ENCODE peak calls at places on chromosomes 11 and 22, in nine cellular contexts. D is tibial nerve, J is uterus, K is IMR-90, S is HepG2, O is GM12878, T is spleen, A is heart left ventricle, N is HCT116. I is an unnamed sample.

GRCh38 chr11:95698939-95699562 is 90.5 kb downstream of the FAM76B start:
- DNase-seq in D (no peak), J (no peak), K (peak; percentile 39), S (peak; percentile 14), O (no peak), T (no peak), A (no peak), N (no peak), I (no peak)

GRCh38 chr22:29213481-29213880 is 7.8 kb downstream of the EMID1 start:
- DNase-seq in D (no peak), J (no peak), K (no peak), S (no peak), O (no peak), T (no peak), A (no peak), N (no peak), I (no peak)

GRCh38 chr11:75654314-75654713 is 14.5 kb downstream of the MAP6 start:
- DNase-seq in D (no peak), J (no peak), K (peak; percentile 84), S (no peak), O (peak; percentile 63), T (no peak), A (no peak), N (no peak), I (no peak)

GRCh38 chr11:74927496-74927895 is 21.4 kb downstream of the XRRA1 start:
- DNase-seq in D (no peak), J (no peak), K (peak; percentile 63), S (no peak), O (no peak), T (no peak), A (no peak), N (no peak), I (no peak)

GRCh38 chr11:121253951-121254350 is 38.6 kb upstream of the SC5D start:
- DNase-seq in D (no peak), J (no peak), K (no peak), S (no peak), O (no peak), T (no peak), A (no peak), N (no peak), I (no peak)

GRCh38 chr22:40922484-40923303 is 28.5 kb upstream of the RBX1 start:
- DNase-seq in D (peak; percentile 64), J (no peak), K (peak; percentile 72), S (peak; percentile 40), O (peak; percentile 47), T (no peak), A (no peak), N (peak; percentile 29), I (no peak)

GRCh38 chr22:38629108-38629507 is 27.1 kb downstream of the FAM227A start:
- DNase-seq in D (no peak), J (no peak), K (no peak), S (no peak), O (no peak), T (no peak), A (no peak), N (no peak), I (no peak)

GRCh38 chr11:109320595-109320994 is 101.4 kb upstream of the C11orf87 start:
- DNase-seq in D (no peak), J (no peak), K (peak; percentile 34), S (no peak), O (no peak), T (no peak), A (no peak), N (peak; percentile 57), I (no peak)

GRCh38 chr11:37657645-37658044 is 1059.6 kb upstream of the RAG2 start:
- DNase-seq in D (no peak), J (no peak), K (peak; percentile 25), S (no peak), O (no peak), T (no peak), A (no peak), N (no peak), I (no peak)

GRCh38 chr11:11211186-11211585 is 141.9 kb downstream of the CSNK2A3 start:
- DNase-seq in D (no peak), J (no peak), K (no peak), S (no peak), O (no peak), T (no peak), A (peak; percentile 40), N (no peak), I (no peak)

GRCh38 chr11:119599864-119600593 is 129.0 kb downstream of the NECTIN1 start:
- DNase-seq in D (no peak), J (no peak), K (peak; percentile 15), S (no peak), O (no peak), T (no peak), A (no peak), N (no peak), I (no peak)

GRCh38 chr11:120324932-120325810 is at the start of gene TLCD5:
- DNase-seq in D (peak; percentile 41), J (peak; percentile 72), K (peak; percentile 68), S (peak; percentile 53), O (no peak), T (peak; percentile 84), A (peak; percentile 76), N (peak; percentile 54), I (no peak)

GRCh38 chr11:26539517-26539916 is 32.5 kb downstream of the MUC15 start:
- DNase-seq in D (no peak), J (no peak), K (no peak), S (no peak), O (no peak), T (no peak), A (no peak), N (no peak), I (no peak)

GRCh38 chr22:38142606-38143005 is 32.1 kb upstream of the BAIAP2L2 start:
- DNase-seq in D (no peak), J (peak; percentile 10), K (no peak), S (no peak), O (no peak), T (no peak), A (no peak), N (no peak), I (no peak)

DNA sequence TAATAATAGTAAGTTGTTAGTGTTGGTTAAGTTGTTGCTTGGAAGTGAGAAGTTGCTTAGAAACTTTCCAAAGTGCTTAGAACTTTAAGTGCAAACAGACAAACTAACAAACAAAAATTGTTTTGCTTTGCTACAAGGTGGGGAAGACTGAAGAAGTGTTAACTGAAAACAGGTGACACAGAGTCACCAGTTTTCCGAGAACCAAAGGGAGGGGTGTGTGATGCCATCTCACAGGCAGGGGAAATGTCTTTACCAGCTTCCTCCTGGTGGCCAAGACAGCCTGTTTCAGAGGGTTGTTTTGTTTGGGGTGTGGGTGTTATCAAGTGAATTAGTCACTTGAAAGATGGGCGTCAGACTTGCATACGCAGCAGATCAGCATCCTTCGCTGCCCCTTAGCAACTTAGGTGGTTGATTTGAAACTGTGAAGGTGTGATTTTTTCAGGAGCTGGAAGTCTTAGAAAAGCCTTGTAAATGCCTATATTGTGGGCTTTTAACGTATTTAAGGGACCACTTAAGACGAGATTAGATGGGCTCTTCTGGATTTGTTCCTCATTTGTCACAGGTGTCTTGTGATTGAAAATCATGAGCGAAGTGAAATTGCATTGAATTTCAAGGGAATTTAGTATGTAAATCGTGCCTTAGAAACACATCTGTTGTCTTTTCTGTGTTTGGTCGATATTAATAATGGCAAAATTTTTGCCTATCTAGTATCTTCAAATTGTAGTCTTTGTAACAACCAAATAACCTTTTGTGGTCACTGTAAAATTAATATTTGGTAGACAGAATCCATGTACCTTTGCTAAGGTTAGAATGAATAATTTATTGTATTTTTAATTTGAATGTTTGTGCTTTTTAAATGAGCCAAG is 2.7 kb downstream of the NEAT1 start:
- DNase-seq in D (peak; percentile 36), J (peak; percentile 21), K (peak; percentile 78), S (no peak), O (no peak), T (peak; percentile 85), A (no peak), N (peak; percentile 42), I (peak; percentile 89)
- TF ChIP-seq POLR2A in D (no peak), J (no peak), K (peak; percentile 49), S (no peak), O (peak; percentile 83), T (peak; percentile 89), A (peak; percentile 44), N (no peak), I (no peak)

GRCh38 chr22:46578824-46579561 is 41.2 kb upstream of the GRAMD4 start:
- DNase-seq in D (peak; percentile 56), J (no peak), K (peak; percentile 40), S (peak; percentile 64), O (no peak), T (peak; percentile 72), A (peak; percentile 88), N (no peak), I (no peak)
- H3K4me1 ChIP-seq in D (no peaks in the 10 kb centered on the region), J (peaks cover 6% of the 10 kb centered on the region), K (peaks cover 16% of the 10 kb centered on the region), S (peaks cover 75% of the 10 kb centered on the region), O (peaks cover 27% of the 10 kb centered on the region), T (peaks cover 88% of the 10 kb centered on the region), A (peaks cover 75% of the 10 kb centered on the region), N (peaks cover 37% of the 10 kb centered on the region), I (peaks cover 61% of the 10 kb centered on the region)

GRCh38 chr11:69464621-69464960 is 16.9 kb upstream of the LINC01488 start:
- DNase-seq in D (no peak), J (no peak), K (no peak), S (no peak), O (no peak), T (peak; percentile 44), A (peak; percentile 16), N (no peak), I (no peak)
- TF ChIP-seq POLR2A in D (no peak), J (no peak), K (no peak), S (no peak), O (no peak), T (no peak), A (no peak), N (no peak), I (no peak)

GRCh38 chr11:79415411-79415810 is 25.4 kb downstream of the TENM4 start:
- DNase-seq in D (no peak), J (no peak), K (peak; percentile 61), S (no peak), O (no peak), T (no peak), A (no peak), N (no peak), I (no peak)

GRCh38 chr11:79415912-79416311 is 24.9 kb downstream of the TENM4 start:
- DNase-seq in D (no peak), J (no peak), K (no peak), S (no peak), O (no peak), T (no peak), A (no peak), N (no peak), I (no peak)

GRCh38 chr11:79412761-79413160 is 28.1 kb downstream of the TENM4 start:
- DNase-seq in D (no peak), J (no peak), K (peak; percentile 18), S (no peak), O (no peak), T (no peak), A (no peak), N (no peak), I (no peak)

GRCh38 chr11:79414644-79415317 is 26.0 kb downstream of the TENM4 start:
- DNase-seq in D (no peak), J (peak; percentile 40), K (peak; percentile 81), S (no peak), O (no peak), T (no peak), A (peak; percentile 27), N (no peak), I (no peak)

DNA sequence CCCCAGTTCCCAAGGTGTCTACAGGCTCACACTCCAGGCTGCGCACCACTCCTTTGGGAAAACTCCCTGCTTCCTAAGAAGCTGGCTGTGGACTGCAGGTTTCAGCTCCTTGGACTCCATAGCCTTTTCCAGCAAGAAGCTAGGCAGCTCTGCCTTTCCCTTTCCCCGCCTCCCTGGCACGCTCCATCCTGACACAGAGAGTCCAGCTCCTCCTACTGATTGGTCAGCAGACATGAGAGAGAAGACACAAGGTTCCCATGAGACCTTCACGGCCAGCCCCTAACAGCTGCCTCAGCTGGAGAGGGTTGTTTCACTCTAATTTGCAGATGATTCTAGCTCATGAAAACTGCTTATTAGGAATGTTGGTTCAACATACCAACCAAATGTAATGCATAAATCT is 27.6 kb downstream of the TENM4 start:
- DNase-seq in D (peak; percentile 88), J (peak; percentile 90), K (peak; percentile 94), S (no peak), O (no peak), T (no peak), A (peak; percentile 92), N (no peak), I (peak; percentile 92)
- H3K4me1 ChIP-seq in D (no peaks in the 10 kb centered on the region), J (no peaks in the 10 kb centered on the region), K (peaks cover 19% of the 10 kb centered on the region), S (no peaks in the 10 kb centered on the region), O (no peaks in the 10 kb centered on the region), T (no peaks in the 10 kb centered on the region), A (peaks cover 18% of the 10 kb centered on the region), N (no peaks in the 10 kb centered on the region), I (peaks cover 23% of the 10 kb centered on the region)

I was measured in vagina.